ENCODE peak calls at places on chromosomes 3 and 15, in nine cellular contexts. R is GM12878, G is epithelial cell of esophagus, V is kidney epithelial cell, H is fibroblast of pulmonary artery, J is astrocyte, N is NB4, I is heart left ventricle, X is OCI-LY7. E is an unnamed sample.

GRCh38 chr3:16849240-16849639 is 35.5 kb upstream of the PLCL2 start:
- DNase-seq in R (no peak), G (peak), V (no peak), H (peak), J (peak), N (peak), I (peak), X (peak), E (peak)

GRCh38 chr15:79179108-79179561 is 88.6 kb upstream of the RASGRF1 start:
- DNase-seq in R (no peak), G (peak), V (peak), H (peak), J (peak), N (peak), I (no peak), X (no peak), E (no peak)

GRCh38 chr3:112378989-112379692 is 46.2 kb downstream of the CD200 start:
- DNase-seq in R (no peak), G (peak), V (no peak), H (peak), J (peak), N (peak), I (no peak), X (no peak), E (no peak)

GRCh38 chr3:188573929-188574317 is 420.0 kb downstream of the LPP start:
- DNase-seq in R (no peak), G (no peak), V (no peak), H (no peak), J (no peak), N (no peak), I (no peak), X (no peak), E (no peak)

GRCh38 chr15:77599899-77600298 is 32.8 kb downstream of the LINGO1 start:
- DNase-seq in R (no peak), G (peak), V (no peak), H (peak), J (no peak), N (peak), I (peak), X (peak), E (no peak)

GRCh38 chr15:99058421-99058870 is 46.4 kb upstream of the SYNM start:
- DNase-seq in R (no peak), G (no peak), V (no peak), H (no peak), J (no peak), N (peak), I (no peak), X (no peak), E (no peak)

GRCh38 chr3:152026033-152026556 is 152.7 kb downstream of the SUCNR1 start:
- DNase-seq in R (no peak), G (peak), V (peak), H (peak), J (peak), N (peak), I (no peak), X (no peak), E (no peak)

GRCh38 chr3:39154323-39155021 is 1.1 kb upstream of the CSRNP1 start:
- DNase-seq in R (no peak), G (peak), V (no peak), H (no peak), J (no peak), N (peak), I (peak), X (no peak), E (no peak)

GRCh38 chr3:46578973-46579755 is 13.1 kb upstream of the LRRC2 start:
- DNase-seq in R (no peak), G (no peak), V (no peak), H (no peak), J (no peak), N (peak), I (no peak), X (no peak), E (no peak)

GRCh38 chr3:194586839-194587238 is 46.4 kb downstream of the TMEM44 start:
- DNase-seq in R (no peak), G (peak), V (no peak), H (peak), J (peak), N (no peak), I (no peak), X (no peak), E (no peak)

GRCh38 chr15:75428152-75428551 is 23.3 kb downstream of the SIN3A start:
- DNase-seq in R (no peak), G (no peak), V (no peak), H (no peak), J (no peak), N (no peak), I (no peak), X (no peak), E (no peak)

GRCh38 chr3:122410639-122411038 is 5.2 kb downstream of the WDR5B start:
- DNase-seq in R (no peak), G (peak), V (no peak), H (no peak), J (no peak), N (no peak), I (no peak), X (no peak), E (no peak)

GRCh38 chr15:49060710-49061483 is 14.7 kb upstream of the SECISBP2L start:
- DNase-seq in R (no peak), G (no peak), V (no peak), H (peak), J (peak), N (no peak), I (no peak), X (no peak), E (no peak)

GRCh38 chr15:35618260-35619188 is 72.6 kb upstream of the DPH6 start:
- DNase-seq in R (no peak), G (no peak), V (no peak), H (peak), J (peak), N (no peak), I (no peak), X (no peak), E (no peak)

GRCh38 chr3:30620402-30621360 is 14.3 kb downstream of the TGFBR2 start:
- DNase-seq in R (no peak), G (no peak), V (no peak), H (no peak), J (no peak), N (no peak), I (no peak), X (no peak), E (no peak)

GRCh38 chr15:73369073-73369694 is 426 bp upstream of the HCN4 start:
- DNase-seq in R (no peak), G (no peak), V (no peak), H (no peak), J (no peak), N (no peak), I (no peak), X (no peak), E (no peak)

GRCh38 chr3:56297281-56297680 is 171.0 kb downstream of the ERC2 start:
- DNase-seq in R (no peak), G (no peak), V (no peak), H (no peak), J (no peak), N (no peak), I (no peak), X (no peak), E (no peak)

GRCh38 chr3:65262554-65262953 is 574.8 kb upstream of the ADAMTS9 start:
- DNase-seq in R (no peak), G (no peak), V (no peak), H (no peak), J (peak), N (no peak), I (peak), X (no peak), E (no peak)

GRCh38 chr3:136380530-136380929 is 130.4 kb downstream of the PCCB start:
- DNase-seq in R (no peak), G (peak), V (no peak), H (no peak), J (peak), N (no peak), I (no peak), X (no peak), E (no peak)

GRCh38 chr3:120795017-120795648 is 52.6 kb downstream of the GTF2E1 start:
- DNase-seq in R (peak), G (peak), V (peak), H (peak), J (peak), N (peak), I (peak), X (peak), E (peak)

GRCh38 chr3:66464512-66464894 is 36.3 kb downstream of the LRIG1 start:
- DNase-seq in R (no peak), G (peak), V (no peak), H (no peak), J (no peak), N (peak), I (no peak), X (no peak), E (no peak)

GRCh38 chr15:32691316-32692032 is 26.3 kb upstream of the GREM1 start:
- DNase-seq in R (no peak), G (no peak), V (no peak), H (no peak), J (no peak), N (no peak), I (no peak), X (no peak), E (no peak)

GRCh38 chr3:23874359-23875120 is 42.2 kb downstream of the NKIRAS1 start:
- DNase-seq in R (no peak), G (peak), V (no peak), H (peak), J (peak), N (no peak), I (no peak), X (no peak), E (no peak)

GRCh38 chr3:114081022-114081421 is 24.5 kb downstream of the QTRT2 start:
- DNase-seq in R (no peak), G (no peak), V (no peak), H (peak), J (peak), N (no peak), I (no peak), X (no peak), E (no peak)

GRCh38 chr3:4290272-4290893 is 12.8 kb upstream of the SETMAR start:
- DNase-seq in R (no peak), G (peak), V (no peak), H (peak), J (peak), N (peak), I (no peak), X (peak), E (no peak)

GRCh38 chr3:188001052-188001567 is 152.8 kb upstream of the LPP start:
- DNase-seq in R (no peak), G (no peak), V (no peak), H (no peak), J (no peak), N (no peak), I (no peak), X (no peak), E (no peak)

GRCh38 chr15:91782221-91782620 is 71.3 kb upstream of the SLCO3A1 start:
- DNase-seq in R (no peak), G (no peak), V (no peak), H (no peak), J (no peak), N (no peak), I (no peak), X (no peak), E (no peak)

GRCh38 chr3:146664403-146664802 is 59.3 kb upstream of the PLSCR5 start:
- DNase-seq in R (no peak), G (no peak), V (no peak), H (no peak), J (no peak), N (no peak), I (no peak), X (no peak), E (no peak)

GRCh38 chr15:34644061-34644460 is 60.6 kb upstream of the GOLGA8B start:
- DNase-seq in R (no peak), G (peak), V (peak), H (peak), J (peak), N (peak), I (no peak), X (no peak), E (no peak)

GRCh38 chr3:10380906-10381795 is 60.2 kb upstream of the SEC13 start:
- DNase-seq in R (no peak), G (no peak), V (no peak), H (no peak), J (no peak), N (no peak), I (no peak), X (no peak), E (no peak)

GRCh38 chr3:64375737-64376136 is 150.5 kb upstream of the PRICKLE2 start:
- DNase-seq in R (no peak), G (no peak), V (no peak), H (no peak), J (no peak), N (no peak), I (no peak), X (no peak), E (no peak)

GRCh38 chr3:187188931-187189330 is 8.4 kb upstream of the RTP1 start:
- DNase-seq in R (no peak), G (no peak), V (no peak), H (no peak), J (peak), N (peak), I (no peak), X (peak), E (no peak)

GRCh38 chr3:124853446-124853845 is 33.7 kb downstream of the ITGB5 start:
- DNase-seq in R (no peak), G (no peak), V (no peak), H (no peak), J (no peak), N (no peak), I (no peak), X (no peak), E (no peak)

GRCh38 chr15:58437531-58438105 is 5.8 kb downstream of the LIPC start:
- DNase-seq in R (no peak), G (no peak), V (no peak), H (no peak), J (no peak), N (no peak), I (no peak), X (no peak), E (no peak)

GRCh38 chr15:85710340-85710842 is 84.3 kb downstream of the KLHL25 start:
- DNase-seq in R (peak), G (no peak), V (no peak), H (no peak), J (no peak), N (no peak), I (no peak), X (no peak), E (peak)

DNA sequence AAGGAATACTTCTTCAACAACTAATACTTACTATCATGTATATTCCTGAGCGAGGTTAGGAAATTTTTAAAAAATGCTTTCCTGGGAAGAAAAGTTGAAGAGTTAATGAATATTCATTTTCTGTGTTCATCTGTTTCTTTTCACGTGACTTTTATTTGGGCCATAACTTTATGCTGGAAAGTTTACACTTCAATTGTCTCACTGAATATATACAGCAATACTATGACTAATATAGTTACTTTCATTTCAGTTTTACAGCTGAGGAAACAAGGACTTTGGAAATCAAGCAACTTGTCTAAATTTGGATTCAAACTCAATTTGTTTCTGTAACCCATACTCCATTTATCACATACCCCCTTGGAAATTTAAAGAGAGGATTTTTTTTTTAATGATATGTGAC is 894.2 kb downstream of the ROBO1 start:
- DNase-seq in R (no peak), G (no peak), V (no peak), H (peak), J (no peak), N (no peak), I (no peak), X (no peak), E (no peak)
- H3K4me3 ChIP-seq in R (no peak), G (no peak), V (no peak), H (no peak), J (no peak), N (no peak), I (no peak), X (no peak), E (no peak)

GRCh38 chr3:49813497-49814174 is at the start of gene UBA7:
- DNase-seq in R (no peak), G (peak), V (no peak), H (peak), J (peak), N (peak), I (peak), X (no peak), E (peak)
- TF ChIP-seq CTCF in R (no peak), G (no peak), V (no peak), H (no peak), J (no peak), N (no peak), I (no peak), X (no peak), E (no peak)

GRCh38 chr3:128488636-128488994 is 4.4 kb downstream of the GATA2 start:
- DNase-seq in R (no peak), G (no peak), V (no peak), H (no peak), J (no peak), N (no peak), I (no peak), X (no peak), E (no peak)

GRCh38 chr3:128491071-128491899 is 1.7 kb downstream of the GATA2 start:
- DNase-seq in R (no peak), G (no peak), V (no peak), H (no peak), J (no peak), N (peak), I (peak), X (no peak), E (no peak)

GRCh38 chr3:128488995-128489859 is 3.8 kb downstream of the GATA2 start:
- DNase-seq in R (no peak), G (peak), V (no peak), H (peak), J (no peak), N (no peak), I (peak), X (no peak), E (no peak)

GRCh38 chr3:128490650-128491070 is 2.3 kb downstream of the GATA2 start:
- DNase-seq in R (no peak), G (no peak), V (no peak), H (no peak), J (no peak), N (no peak), I (no peak), X (no peak), E (no peak)

GRCh38 chr3:128489860-128490649 is 2.9 kb downstream of the GATA2 start:
- DNase-seq in R (no peak), G (peak), V (no peak), H (peak), J (no peak), N (no peak), I (no peak), X (no peak), E (no peak)
- H3K4me3 ChIP-seq in R (no peak), G (peak), V (peak), H (peak), J (peak), N (peak), I (peak), X (no peak), E (no peak)

GRCh38 chr3:141235661-141236171 is 4.1 kb downstream of the PXYLP1 start:
- DNase-seq in R (no peak), G (no peak), V (no peak), H (no peak), J (no peak), N (no peak), I (no peak), X (no peak), E (no peak)
- TF ChIP-seq CTCF in R (no peak), G (no peak), V (no peak), H (no peak), J (no peak), N (no peak), I (no peak), X (no peak), E (peak)

GRCh38 chr15:66935688-66936087 is 129.7 kb upstream of the SMAD3 start:
- DNase-seq in R (no peak), G (no peak), V (no peak), H (no peak), J (no peak), N (no peak), I (no peak), X (no peak), E (no peak)
- H3K4me3 ChIP-seq in R (no peak), G (no peak), V (no peak), H (peak), J (no peak), N (no peak), I (no peak), X (no peak), E (no peak)

DNA sequence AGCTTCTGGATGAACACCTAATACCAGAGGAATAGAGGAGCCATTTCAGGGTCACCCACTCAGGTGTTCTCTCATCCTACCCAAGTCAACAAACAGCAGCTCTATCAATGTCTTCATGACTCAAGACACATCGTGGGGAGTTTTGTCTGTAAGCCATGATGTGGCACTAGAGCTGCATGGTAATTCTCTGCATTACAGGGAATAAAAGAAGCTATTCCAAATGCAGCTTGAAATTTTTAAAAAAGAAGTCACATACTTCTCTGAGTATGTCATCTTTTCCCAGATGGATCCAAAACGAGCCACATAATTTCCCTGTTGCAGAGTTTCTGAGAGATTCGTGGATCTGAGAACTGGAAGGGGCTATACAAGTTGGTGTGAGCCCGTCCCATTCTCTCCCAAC is 6.1 kb upstream of the THSD4 start:
- DNase-seq in R (no peak), G (peak), V (no peak), H (peak), J (peak), N (no peak), I (no peak), X (no peak), E (no peak)
- TF ChIP-seq CTCF in R (no peak), G (peak), V (no peak), H (peak), J (peak), N (no peak), I (peak), X (no peak), E (no peak)

GRCh38 chr3:18438586-18438985 is 13.4 kb upstream of the SATB1 start:
- DNase-seq in R (no peak), G (no peak), V (no peak), H (no peak), J (no peak), N (no peak), I (no peak), X (peak), E (no peak)
- H3K4me3 ChIP-seq in R (no peak), G (no peak), V (no peak), H (no peak), J (no peak), N (no peak), I (no peak), X (no peak), E (no peak)

GRCh38 chr15:60340207-60340921 is 57.4 kb downstream of the ANXA2 start:
- DNase-seq in R (no peak), G (peak), V (no peak), H (no peak), J (no peak), N (no peak), I (no peak), X (no peak), E (no peak)
- TF ChIP-seq CTCF in R (no peak), G (no peak), V (peak), H (no peak), J (no peak), N (no peak), I (no peak), X (no peak), E (peak)

GRCh38 chr3:31927806-31928205 is 53.3 kb downstream of the OSBPL10 start:
- DNase-seq in R (no peak), G (no peak), V (no peak), H (no peak), J (no peak), N (no peak), I (no peak), X (no peak), E (no peak)
- H3K4me3 ChIP-seq in R (no peak), G (no peak), V (no peak), H (no peak), J (no peak), N (no peak), I (no peak), X (peak), E (no peak)

GRCh38 chr15:96699871-96700401 is 369.4 kb downstream of the NR2F2 start:
- DNase-seq in R (no peak), G (no peak), V (no peak), H (no peak), J (no peak), N (no peak), I (no peak), X (no peak), E (no peak)

GRCh38 chr15:96703794-96704550 is 373.5 kb downstream of the NR2F2 start:
- DNase-seq in R (no peak), G (no peak), V (peak), H (no peak), J (peak), N (peak), I (no peak), X (no peak), E (no peak)

GRCh38 chr15:96703087-96703486 is 372.6 kb downstream of the NR2F2 start:
- DNase-seq in R (no peak), G (no peak), V (no peak), H (no peak), J (no peak), N (no peak), I (no peak), X (no peak), E (no peak)

GRCh38 chr15:96701876-96702275 is 371.4 kb downstream of the NR2F2 start:
- DNase-seq in R (no peak), G (no peak), V (no peak), H (no peak), J (no peak), N (no peak), I (no peak), X (no peak), E (no peak)

DNA sequence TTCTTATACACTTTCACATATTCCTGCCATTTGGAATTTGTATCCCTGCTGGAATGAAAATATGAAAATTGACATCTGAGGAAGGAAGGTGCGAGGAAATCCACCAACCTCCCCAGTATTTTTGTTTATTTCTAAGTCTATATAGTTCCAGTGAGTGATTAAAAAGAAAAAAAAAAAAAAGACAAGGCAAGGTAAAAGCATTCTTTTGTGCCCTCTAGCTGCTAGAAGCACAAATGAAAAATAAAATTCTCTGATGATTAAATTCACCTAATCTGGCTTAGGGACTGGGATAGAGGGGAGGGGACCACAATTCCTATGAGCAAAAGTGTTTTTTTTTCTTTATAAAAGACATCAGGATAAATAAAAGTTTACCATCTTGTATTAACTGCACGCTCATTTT is 370.9 kb downstream of the NR2F2 start:
- DNase-seq in R (no peak), G (no peak), V (no peak), H (no peak), J (no peak), N (no peak), I (no peak), X (no peak), E (no peak)
- TF ChIP-seq CTCF in R (no peak), G (peak), V (peak), H (no peak), J (no peak), N (no peak), I (no peak), X (no peak), E (no peak)